ENCODE peak calls at places on chromosomes 6 and 20, in seven cellular contexts. L is endothelial cell of umbilical vein; Q is dorsolateral prefrontal cortex; V is brain microvascular endothelial cell; J is stimulated activated CD4-positive, alpha-beta T cell treated with anti-CD3 and anti-CD28 coated beads, Interleukin-12 subunit alpha, Interleukin-12 subunit beta, amount 100 ng/mL, for 4 hours; X is NCI-H2171; H is AG04450. A is an unnamed sample.

GRCh38 chr6:45946352-45946751 is 69.3 kb downstream of the CLIC5 start:
- DNase-seq in Q (no peak), J (no peak), V (no peak), L (no peak), H (peak), X (no peak), A (no peak)

GRCh38 chr6:45681860-45682488 is 304.2 kb upstream of the SUPT3H start:
- DNase-seq in J (no peak), V (peak), H (no peak), L (no peak), Q (no peak), X (no peak), A (no peak)

GRCh38 chr20:32465092-32465900 is 107.2 kb downstream of the ASXL1 start:
- DNase-seq in L (peak), X (no peak), H (no peak), J (no peak), V (peak), Q (no peak), A (no peak)

GRCh38 chr6:90369024-90369519 is 72.4 kb upstream of the BACH2 start:
- DNase-seq in X (no peak), J (no peak), V (peak), H (peak), Q (no peak), L (peak), A (no peak)

GRCh38 chr6:4113623-4114022 is 21.8 kb downstream of the ECI2 start:
- DNase-seq in J (no peak), Q (no peak), X (no peak), L (no peak), H (no peak), V (no peak), A (no peak)

GRCh38 chr20:63453029-63453523 is 19.4 kb downstream of the KCNQ2 start:
- DNase-seq in V (no peak), Q (no peak), X (no peak), H (no peak), J (no peak), L (no peak), A (no peak)

GRCh38 chr6:137487181-137487910 is 6.8 kb downstream of the OLIG3 start:
- DNase-seq in H (no peak), V (no peak), J (no peak), L (no peak), Q (no peak), X (no peak), A (no peak)

GRCh38 chr6:46891396-46891795 is 30.3 kb downstream of the ADGRF5 start:
- DNase-seq in X (no peak), J (no peak), Q (no peak), L (no peak), H (no peak), V (no peak), A (no peak)

GRCh38 chr20:35478804-35479472 is 23.5 kb downstream of the CEP250 start:
- DNase-seq in X (no peak), V (peak), H (no peak), J (no peak), L (no peak), Q (no peak), A (no peak)

GRCh38 chr6:113564401-113565161 is 292.6 kb upstream of the MARCKS start:
- DNase-seq in X (peak), Q (peak), H (peak), L (peak), V (peak), J (no peak), A (no peak)

GRCh38 chr20:54174452-54175175 is 828 bp upstream of the CYP24A1 start:
- DNase-seq in V (no peak), H (no peak), J (no peak), X (no peak), Q (no peak), L (no peak), A (no peak)

GRCh38 chr6:151436814-151437213 is 15.1 kb downstream of the RMND1 start:
- DNase-seq in X (no peak), H (no peak), J (no peak), L (no peak), Q (no peak), V (no peak), A (no peak)

GRCh38 chr20:13412806-13413445 is 191.9 kb downstream of the ISM1 start:
- DNase-seq in H (no peak), J (no peak), V (no peak), L (no peak), Q (no peak), X (no peak), A (no peak)

GRCh38 chr20:17995967-17996819 is 27.4 kb downstream of the MGME1 start:
- DNase-seq in J (peak), X (peak), Q (no peak), V (peak), L (peak), H (no peak), A (no peak)

GRCh38 chr6:54157405-54157804 is 46.2 kb downstream of the MLIP start:
- DNase-seq in V (no peak), L (no peak), J (no peak), X (no peak), Q (no peak), H (no peak), A (no peak)

GRCh38 chr6:44238687-44239350 is 8.1 kb upstream of the HSP90AB1 start:
- DNase-seq in Q (no peak), J (no peak), L (no peak), V (no peak), H (no peak), X (no peak), A (no peak)

GRCh38 chr6:46116289-46116688 is 13.5 kb upstream of the ENPP4 start:
- DNase-seq in X (no peak), L (no peak), H (no peak), Q (no peak), J (no peak), V (no peak), A (no peak)

GRCh38 chr6:41051873-41052272 is 1.1 kb upstream of the APOBEC2 start:
- DNase-seq in L (no peak), J (no peak), Q (no peak), X (no peak), H (no peak), V (no peak), A (no peak)

GRCh38 chr20:54197621-54198604 is 10.0 kb upstream of the PFDN4 start:
- DNase-seq in L (no peak), J (no peak), X (peak), Q (no peak), H (no peak), V (peak), A (no peak)

GRCh38 chr6:110813813-110814487 is 1.3 kb downstream of the CDK19 start:
- DNase-seq in H (no peak), Q (no peak), X (no peak), L (no peak), J (no peak), V (no peak), A (no peak)

GRCh38 chr20:49706548-49707517 is 6.8 kb downstream of the B4GALT5 start:
- DNase-seq in X (no peak), L (no peak), V (no peak), H (no peak), J (no peak), Q (no peak), A (no peak)

GRCh38 chr20:5148581-5148980 is 21.8 kb downstream of the CDS2 start:
- DNase-seq in Q (no peak), X (no peak), L (no peak), H (no peak), J (no peak), V (no peak), A (no peak)

GRCh38 chr6:160278311-160278710 is 19.7 kb upstream of the SLC22A2 start:
- DNase-seq in V (no peak), X (no peak), H (no peak), Q (no peak), L (no peak), J (no peak), A (no peak)

GRCh38 chr20:4545526-4545925 is 176.2 kb upstream of the PRND start:
- DNase-seq in V (peak), X (no peak), Q (no peak), L (no peak), H (no peak), J (no peak), A (no peak)

GRCh38 chr20:29313481-29313880 is 1944.0 kb upstream of the DEFB115 start:
- DNase-seq in V (no peak), L (no peak), H (no peak), J (no peak), X (no peak), Q (no peak), A (no peak)

GRCh38 chr20:47973519-47974233 is 188.4 kb upstream of the SULF2 start:
- DNase-seq in X (no peak), H (no peak), V (peak), J (no peak), Q (no peak), L (peak), A (no peak)

GRCh38 chr6:157514659-157515496 is 133.9 kb downstream of the ZDHHC14 start:
- DNase-seq in X (no peak), J (no peak), H (no peak), V (peak), L (peak), Q (no peak), A (no peak)

GRCh38 chr6:51675551-51676275 is 411.7 kb downstream of the PKHD1 start:
- DNase-seq in V (no peak), J (no peak), L (no peak), H (no peak), Q (no peak), X (no peak), A (no peak)

GRCh38 chr6:35302604-35303218 is 5.1 kb downstream of the DEF6 start:
- DNase-seq in J (peak), X (no peak), Q (no peak), H (no peak), L (no peak), V (no peak), A (no peak)

GRCh38 chr6:107763959-107764358 is 60.2 kb downstream of the SCML4 start:
- DNase-seq in H (no peak), V (peak), X (no peak), Q (no peak), L (no peak), J (no peak), A (no peak)

GRCh38 chr6:2973656-2974055 is 2.3 kb upstream of the SERPINB6 start:
- DNase-seq in H (no peak), V (no peak), J (no peak), Q (no peak), X (no peak), L (no peak), A (no peak)

GRCh38 chr6:56386717-56387116 is 139.3 kb upstream of the COL21A1 start:
- DNase-seq in L (no peak), X (no peak), V (no peak), H (no peak), Q (no peak), J (no peak), A (no peak)

GRCh38 chr20:35617397-35618031 is 1.9 kb downstream of the SPAG4 start:
- DNase-seq in H (no peak), L (peak), V (peak), J (peak), Q (no peak), X (peak), A (peak)

GRCh38 chr20:35910254-35910653 is 44.0 kb downstream of the SCAND1 start:
- DNase-seq in Q (no peak), H (no peak), L (no peak), J (no peak), V (no peak), X (no peak), A (no peak)

GRCh38 chr20:37880726-37881591 is 22.0 kb upstream of the VSTM2L start:
- DNase-seq in L (no peak), J (no peak), Q (no peak), X (peak), H (no peak), V (no peak), A (no peak)

A was measured in NCI-H1930.